ENCODE peak calls at places on chromosomes 7 and 10, in six cellular contexts. P is neural progenitor cell, I is mammary epithelial cell, N is SK-N-SH, B is astrocyte, A is GM23338. V is an unnamed sample. For H4K20me1, the result is how much of the 10 kb centered on the place peaks cover.

GRCh38 chr10:120735773-120736371 is 115.3 kb upstream of the WDR11 start:
- DNase-seq in P (no peak), I (peak), N (peak), B (no peak), A (peak), V (peak)

GRCh38 chr10:73467210-73467609 is 28.6 kb downstream of the PPP3CB start:
- DNase-seq in P (no peak), I (no peak), N (no peak), B (no peak), A (no peak), V (no peak)

GRCh38 chr10:77355844-77356243 is 281.8 kb downstream of the KCNMA1 start:
- DNase-seq in P (no peak), I (peak), N (no peak), B (peak), A (no peak), V (peak)

GRCh38 chr7:133582766-133583523 is 330.1 kb downstream of the EXOC4 start:
- DNase-seq in P (no peak), I (no peak), N (no peak), B (peak), A (no peak), V (peak)

GRCh38 chr7:40372031-40372430 is 237.2 kb downstream of the SUGCT start:
- DNase-seq in P (no peak), I (no peak), N (no peak), B (no peak), A (no peak), V (peak)

GRCh38 chr10:92965314-92965713 is 95.3 kb upstream of the CYP26C1 start:
- DNase-seq in P (peak), I (peak), N (peak), B (peak), A (peak), V (peak)

GRCh38 chr10:119198438-119198837 is 8.9 kb upstream of the GRK5 start:
- DNase-seq in P (peak), I (no peak), N (no peak), B (no peak), A (peak), V (no peak)

GRCh38 chr10:8365935-8366911 is 311.7 kb downstream of the GATA3 start:
- DNase-seq in P (no peak), I (peak), N (no peak), B (peak), A (no peak), V (peak)

GRCh38 chr7:145169908-145170307 is 334.1 kb upstream of the TPK1 start:
- DNase-seq in P (no peak), I (no peak), N (peak), B (no peak), A (peak), V (no peak)

GRCh38 chr7:22586101-22586805 is 86.3 kb upstream of the STEAP1B start:
- DNase-seq in P (no peak), I (no peak), N (no peak), B (peak), A (no peak), V (peak)

GRCh38 chr7:135964254-135964653 is 12.9 kb downstream of the MTPN start:
- DNase-seq in P (no peak), I (no peak), N (no peak), B (peak), A (no peak), V (peak)
- H4K20me1 ChIP-seq in P (under half), I (under half), N (half or more), B (half or more), A (under half), V (under half)

GRCh38 chr7:143395187-143396149 is 13.2 kb downstream of the EPHA1 start:
- DNase-seq in P (no peak), I (no peak), N (no peak), B (no peak), A (peak), V (peak)
- TF ChIP-seq CTCF in P (no peak), I (peak), N (peak), B (peak), A (no peak), V (no peak)

GRCh38 chr7:47374538-47374937 is 207.4 kb downstream of the TNS3 start:
- DNase-seq in P (no peak), I (no peak), N (no peak), B (no peak), A (no peak), V (no peak)
- H4K20me1 ChIP-seq in P (under half), I (under half), N (half or more), B (half or more), A (under half), V (under half)

GRCh38 chr7:20158684-20159083 is 58.5 kb downstream of the MACC1 start:
- DNase-seq in P (no peak), I (no peak), N (no peak), B (no peak), A (no peak), V (no peak)
- TF ChIP-seq CTCF in P (peak), I (peak), N (peak), B (peak), A (peak), V (peak)

DNA sequence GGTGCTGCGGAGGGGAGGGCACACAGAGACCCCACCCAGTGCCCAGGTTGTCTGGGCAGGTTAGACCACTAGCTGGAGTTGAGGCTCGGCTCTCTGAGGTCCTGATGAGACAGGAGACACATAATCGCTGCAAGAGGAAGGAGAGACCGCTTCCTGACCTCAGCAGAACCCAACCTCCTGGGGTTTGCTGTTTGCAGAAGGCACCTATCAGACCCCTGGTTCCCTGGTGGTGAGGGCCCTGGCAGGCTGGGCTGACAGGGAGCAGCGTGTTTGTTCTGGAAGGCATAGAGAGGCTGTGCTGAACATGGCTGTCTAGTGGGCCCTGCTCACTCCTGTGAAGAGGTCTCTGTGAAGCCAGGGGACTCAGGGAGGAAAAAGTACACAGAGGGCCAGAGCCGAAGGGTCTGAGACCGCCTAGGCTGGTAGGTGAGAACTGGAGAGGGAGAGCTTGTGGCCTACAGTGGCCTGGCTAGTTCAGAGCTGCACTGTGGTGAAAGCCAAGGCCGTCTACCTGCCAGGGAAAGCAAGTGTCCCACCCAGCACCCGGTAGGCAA is 39.4 kb upstream of the NPFFR1 start:
- DNase-seq in P (no peak), I (no peak), N (no peak), B (no peak), A (no peak), V (no peak)
- H4K20me1 ChIP-seq in P (under half), I (under half), N (under half), B (under half), A (under half), V (under half)

DNA sequence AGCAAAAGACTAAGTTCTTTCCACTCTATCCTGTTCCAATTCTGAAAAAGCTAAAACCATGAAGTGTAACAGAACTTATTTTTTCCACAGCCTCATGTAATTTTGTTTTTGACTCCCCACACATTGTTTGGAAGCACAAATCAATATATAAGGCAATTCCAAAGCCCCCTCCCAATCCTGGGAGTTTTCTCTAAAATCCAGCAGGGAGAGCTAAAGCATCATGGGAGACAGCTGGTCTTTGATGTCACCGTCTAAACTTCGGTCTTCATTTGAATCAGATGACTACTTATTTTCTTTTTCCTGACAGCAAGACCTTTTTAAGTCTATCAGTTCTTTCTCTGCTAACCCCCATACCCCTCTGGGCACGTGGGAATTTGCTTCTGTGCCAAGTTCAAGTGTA is 33.3 kb upstream of the PON1 start:
- DNase-seq in P (no peak), I (no peak), N (no peak), B (no peak), A (no peak), V (no peak)
- TF ChIP-seq CTCF in P (peak), I (peak), N (no peak), B (no peak), A (peak), V (peak)

GRCh38 chr10:79231908-79232307 is 115.4 kb upstream of the PPIF start:
- DNase-seq in P (no peak), I (no peak), N (no peak), B (no peak), A (no peak), V (no peak)
- H4K20me1 ChIP-seq in P (under half), I (under half), N (under half), B (half or more), A (under half), V (under half)

GRCh38 chr10:89238956-89239713 is 12.4 kb downstream of the LIPA start:
- DNase-seq in P (no peak), I (no peak), N (no peak), B (no peak), A (no peak), V (no peak)
- TF ChIP-seq CTCF in P (no peak), I (no peak), N (no peak), B (no peak), A (no peak), V (no peak)

GRCh38 chr7:1855396-1856160 is 185.5 kb downstream of the ELFN1 start:
- DNase-seq in P (peak), I (no peak), N (no peak), B (no peak), A (no peak), V (no peak)

GRCh38 chr7:1853619-1854520 is 183.8 kb downstream of the ELFN1 start:
- DNase-seq in P (peak), I (no peak), N (no peak), B (no peak), A (no peak), V (no peak)

GRCh38 chr7:1852781-1853618 is 182.9 kb downstream of the ELFN1 start:
- DNase-seq in P (no peak), I (no peak), N (no peak), B (no peak), A (no peak), V (no peak)

GRCh38 chr7:1856161-1856965 is 186.3 kb downstream of the ELFN1 start:
- DNase-seq in P (peak), I (no peak), N (peak), B (no peak), A (no peak), V (no peak)

DNA sequence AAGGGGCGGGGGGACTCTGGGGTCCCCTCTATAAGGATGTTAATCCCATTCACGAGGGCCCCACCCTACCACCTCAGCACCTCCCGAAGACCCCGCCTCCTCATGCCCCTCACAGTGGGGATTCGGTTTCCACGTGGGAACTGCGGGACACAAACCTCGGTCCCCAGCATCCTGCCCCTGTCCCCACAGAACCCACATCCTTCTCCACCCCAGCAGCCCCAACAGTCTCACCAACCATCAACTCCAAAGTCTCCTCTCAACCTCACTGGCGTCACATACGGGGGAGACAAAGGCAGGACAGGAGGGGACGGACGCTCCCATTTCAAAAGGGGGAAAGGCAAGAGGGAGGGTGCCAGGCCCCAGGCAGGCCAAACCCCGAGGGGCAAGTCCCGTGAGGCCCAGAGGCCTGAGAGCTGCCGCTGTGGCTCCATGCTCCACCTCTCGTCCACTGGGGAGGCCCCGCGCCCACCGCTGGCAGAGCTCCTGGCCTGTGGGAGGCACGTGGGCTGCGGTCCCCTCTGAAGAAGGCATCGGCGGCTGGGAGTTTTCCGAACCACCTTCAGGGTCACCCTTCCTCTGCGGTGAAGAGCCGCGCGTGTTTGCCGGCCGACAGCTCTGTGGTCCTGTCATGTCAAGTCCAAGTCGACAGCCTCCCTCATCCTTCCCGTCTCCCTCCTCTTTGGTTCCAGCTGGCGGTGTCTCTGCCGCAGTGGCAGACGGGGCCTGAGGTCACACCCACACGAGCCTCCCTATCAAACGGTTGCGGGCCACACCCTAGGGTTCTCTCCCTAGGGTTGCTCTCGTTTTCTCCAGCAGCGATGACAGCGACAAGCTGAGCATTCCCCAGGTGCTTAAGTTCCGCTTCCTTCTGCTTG is 184.7 kb downstream of the ELFN1 start:
- DNase-seq in P (peak), I (no peak), N (no peak), B (no peak), A (no peak), V (no peak)
- H4K20me1 ChIP-seq in P (under half), I (under half), N (under half), B (under half), A (under half), V (under half)

DNA sequence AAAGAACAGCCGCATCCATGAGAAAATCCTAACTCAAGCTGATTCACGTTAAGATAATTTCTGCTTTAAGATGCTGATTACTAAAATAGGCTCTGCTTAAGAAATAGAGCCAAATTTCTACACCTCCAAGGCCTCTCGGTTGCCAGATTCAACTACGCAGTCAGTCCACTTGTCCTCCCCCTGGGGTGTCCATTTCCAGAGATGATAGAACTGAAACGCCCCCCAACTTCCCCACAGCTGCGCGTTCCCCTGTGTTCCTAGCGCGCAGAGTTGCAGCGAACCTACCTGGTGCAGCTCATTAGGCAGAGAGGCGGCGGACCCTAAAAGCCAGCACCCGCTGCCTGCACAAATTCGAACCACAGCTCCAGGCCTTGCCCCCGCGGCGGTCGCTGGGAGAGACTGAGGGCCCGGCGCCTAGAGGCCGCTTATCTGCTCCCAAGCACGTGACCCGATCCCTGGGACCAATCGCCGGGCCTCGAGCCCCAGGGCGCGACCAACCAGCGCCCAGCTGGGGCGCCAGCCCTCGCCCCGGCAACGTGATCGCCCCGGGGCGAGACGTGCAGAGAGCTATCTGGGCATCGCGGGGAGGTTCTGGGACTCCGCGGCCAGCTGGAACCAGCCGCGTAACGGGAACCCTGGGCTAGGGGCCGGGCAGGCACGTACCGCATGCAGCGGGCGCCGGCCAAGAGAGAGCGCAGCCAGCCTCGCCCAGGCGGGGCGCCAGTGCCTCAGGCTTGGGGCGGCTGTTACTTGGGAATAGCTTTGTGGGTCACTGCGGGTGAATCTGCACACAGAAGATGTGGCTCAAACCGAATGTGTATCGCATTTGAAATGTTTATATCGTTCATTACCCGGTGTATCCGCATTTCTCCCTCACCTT is at the start of gene PPP1R3C:
- DNase-seq in P (peak), I (peak), N (peak), B (peak), A (peak), V (peak)
- TF ChIP-seq CTCF in P (peak), I (peak), N (peak), B (peak), A (peak), V (peak)

V was measured in fibroblast of lung.